ENCODE peak calls at places on chromosomes 3 and 15, in four cellular contexts. X is GM23248, F is GM12865, T is neuronal stem cell. N is an unnamed sample.
A peak's percentile ranks its signal among the peaks of the same experiment; 100 is the strongest.

GRCh38 chr3:142148871-142149860 is at the start of gene TFDP2:
- DNase-seq in T (peak; percentile 92), F (peak; percentile 90), X (peak; percentile 98), N (peak; percentile 94)

GRCh38 chr15:70158309-70158995 is 60.7 kb upstream of the TLE3 start:
- DNase-seq in T (no peak), F (no peak), X (no peak), N (no peak)

GRCh38 chr3:54773251-54773650 is 154.6 kb downstream of the LRTM1 start:
- DNase-seq in F (no peak), X (no peak), T (no peak), N (no peak)

GRCh38 chr3:46544771-46545503 is 21.2 kb downstream of the LRRC2 start:
- DNase-seq in T (no peak), F (no peak), X (no peak), N (no peak)

GRCh38 chr3:112647122-112647521 is 6.2 kb upstream of the CCDC80 start:
- DNase-seq in X (peak; percentile 88), F (no peak), T (no peak), N (no peak)

GRCh38 chr3:54857343-54857742 is 70.5 kb downstream of the LRTM1 start:
- DNase-seq in F (no peak), X (peak; percentile 24), T (no peak), N (no peak)

GRCh38 chr3:124297062-124297980 is 305.4 kb upstream of the ROPN1 start:
- DNase-seq in T (no peak), X (no peak), F (no peak), N (no peak)

GRCh38 chr3:94234177-94234788 is 171.4 kb downstream of the NSUN3 start:
- DNase-seq in T (peak; percentile 11), F (peak; percentile 36), X (peak; percentile 61), N (no peak)

GRCh38 chr3:71991681-71992080 is 206.7 kb upstream of the PROK2 start:
- DNase-seq in F (no peak), X (no peak), T (no peak), N (no peak)

GRCh38 chr15:47339800-47340575 is 377.3 kb upstream of the SEMA6D start:
- DNase-seq in X (no peak), F (no peak), T (no peak), N (no peak)

GRCh38 chr3:1442271-1442670 is 349.4 kb downstream of the CNTN6 start:
- DNase-seq in F (peak; percentile 2), T (no peak), X (no peak), N (no peak)

GRCh38 chr15:79858469-79858868 is 38.3 kb downstream of the MTHFS start:
- DNase-seq in F (no peak), X (peak; percentile 31), T (no peak), N (no peak)

GRCh38 chr3:131217296-131217741 is 164.3 kb upstream of the NUDT16 start:
- DNase-seq in T (no peak), F (no peak), X (no peak), N (no peak)

GRCh38 chr15:20295238-20295811 is 246.3 kb downstream of the GOLGA6L6 start:
- DNase-seq in T (no peak), F (no peak), X (no peak), N (no peak)

GRCh38 chr3:5019411-5020261 is 40.4 kb downstream of the BHLHE40 start:
- DNase-seq in X (peak; percentile 68), T (no peak), F (no peak), N (peak; percentile 56)

GRCh38 chr15:50257206-50257735 is 8.3 kb downstream of the HDC start:
- DNase-seq in T (no peak), F (no peak), X (no peak), N (no peak)

GRCh38 chr3:196236169-196236568 is 19.8 kb downstream of the SLC51A start:
- DNase-seq in X (no peak), F (no peak), T (no peak), N (no peak)

GRCh38 chr3:144522461-144522860 is 550.8 kb downstream of the DIPK2A start:
- DNase-seq in F (no peak), T (no peak), X (no peak), N (no peak)

GRCh38 chr15:39721893-39722292 is 60.7 kb downstream of the FSIP1 start:
- DNase-seq in T (no peak), X (no peak), F (no peak), N (no peak)

GRCh38 chr3:32837789-32838188 is 20.0 kb downstream of the TRIM71 start:
- DNase-seq in T (no peak), F (no peak), X (no peak), N (no peak)

GRCh38 chr3:112894258-112894657 is 47.6 kb upstream of the CD200R1L start:
- DNase-seq in F (no peak), X (peak; percentile 36), T (no peak), N (no peak)

GRCh38 chr15:100060276-100060926 is 281.4 kb downstream of the ADAMTS17 start:
- DNase-seq in F (no peak), X (peak; percentile 7), T (no peak), N (no peak)

GRCh38 chr3:128499724-128500275 is 6.8 kb upstream of the GATA2 start:
- DNase-seq in X (peak; percentile 52), T (no peak), F (no peak), N (no peak)

GRCh38 chr15:68994981-68995753 is 19.3 kb upstream of the NOX5 start:
- DNase-seq in F (no peak), X (no peak), T (no peak), N (no peak)

GRCh38 chr3:16665282-16665741 is 60.1 kb upstream of the DAZL start:
- DNase-seq in F (no peak), X (peak; percentile 56), T (no peak), N (peak; percentile 72)

GRCh38 chr3:189225431-189225830 is 53.7 kb downstream of the TPRG1 start:
- DNase-seq in X (no peak), T (no peak), F (no peak), N (no peak)

GRCh38 chr3:52930748-52931147 is 33.4 kb upstream of the STIMATE start:
- DNase-seq in T (no peak), F (peak; percentile 2), X (no peak), N (no peak)

GRCh38 chr3:33749546-33750215 is 31.6 kb upstream of the CLASP2 start:
- DNase-seq in F (peak; percentile 20), X (peak; percentile 53), T (no peak), N (no peak)

GRCh38 chr3:17432237-17432636 is 310.2 kb downstream of the TBC1D5 start:
- DNase-seq in X (peak; percentile 57), T (no peak), F (no peak), N (no peak)

GRCh38 chr3:196867507-196868296 is at the start of gene SENP5:
- DNase-seq in F (peak; percentile 94), T (peak; percentile 87), X (peak; percentile 97), N (peak; percentile 95)

GRCh38 chr15:42144841-42145375 is 11.5 kb downstream of the PLA2G4F start:
- DNase-seq in X (no peak), F (no peak), T (no peak), N (no peak)

GRCh38 chr15:98803228-98804056 is 155.1 kb downstream of the IGF1R start:
- DNase-seq in X (peak; percentile 73), T (no peak), F (no peak), N (no peak)

GRCh38 chr3:171646357-171647133 is 163.7 kb downstream of the PLD1 start:
- DNase-seq in F (peak; percentile 65), T (peak; percentile 9), X (peak; percentile 76), N (no peak)

GRCh38 chr3:67788396-67788795 is 134.0 kb upstream of the SUCLG2 start:
- DNase-seq in T (no peak), X (no peak), F (no peak), N (no peak)

GRCh38 chr15:77710637-77711036 is 77.9 kb upstream of the LINGO1 start:
- DNase-seq in T (no peak), F (no peak), X (no peak), N (no peak)

GRCh38 chr15:89599021-89599420 is 23.8 kb downstream of the TICRR start:
- DNase-seq in T (no peak), F (no peak), X (peak; percentile 71), N (no peak)

GRCh38 chr15:70722266-70723123 is 40.9 kb downstream of the UACA start:
- DNase-seq in F (peak; percentile 51), T (no peak), X (peak; percentile 76), N (no peak)

GRCh38 chr15:64343841-64344240 is 12.1 kb downstream of the CSNK1G1 start:
- DNase-seq in F (no peak), X (peak; percentile 55), T (no peak), N (no peak)

GRCh38 chr15:64348455-64348854 is 7.5 kb downstream of the CSNK1G1 start:
- DNase-seq in T (no peak), X (peak; percentile 43), F (no peak), N (no peak)

GRCh38 chr15:64343222-64343621 is 12.8 kb downstream of the CSNK1G1 start:
- DNase-seq in F (no peak), T (no peak), X (peak; percentile 70), N (no peak)

GRCh38 chr15:64341961-64342360 is 14.0 kb downstream of the CSNK1G1 start:
- DNase-seq in X (no peak), T (no peak), F (no peak), N (no peak)

GRCh38 chr15:64344651-64345262 is 11.2 kb downstream of the CSNK1G1 start:
- DNase-seq in X (peak; percentile 65), T (no peak), F (no peak), N (no peak)
- H3K4me3 ChIP-seq in X (peak overlapping the region; percentile 49), T (no peak overlapping the region), F (no peak overlapping the region), N (no peak overlapping the region)

GRCh38 chr3:14019459-14019858 is 105.2 kb downstream of the CHCHD4 start:
- DNase-seq in X (peak; percentile 12), F (no peak), T (no peak), N (no peak)

GRCh38 chr3:14016900-14017475 is 107.7 kb downstream of the CHCHD4 start:
- DNase-seq in F (no peak), T (no peak), X (peak; percentile 3), N (peak; percentile 44)
- H3K4me3 ChIP-seq in F (no peak overlapping the region), T (no peak overlapping the region), X (no peak overlapping the region), N (no peak overlapping the region)

GRCh38 chr3:132723551-132723950 is 1.3 kb upstream of the NPHP3 start:
- DNase-seq in X (peak; percentile 58), T (no peak), F (no peak), N (no peak)
- H3K4me3 ChIP-seq in X (peak overlapping the region; percentile 95), T (no peak overlapping the region), F (no peak overlapping the region), N (no peak overlapping the region)

DNA sequence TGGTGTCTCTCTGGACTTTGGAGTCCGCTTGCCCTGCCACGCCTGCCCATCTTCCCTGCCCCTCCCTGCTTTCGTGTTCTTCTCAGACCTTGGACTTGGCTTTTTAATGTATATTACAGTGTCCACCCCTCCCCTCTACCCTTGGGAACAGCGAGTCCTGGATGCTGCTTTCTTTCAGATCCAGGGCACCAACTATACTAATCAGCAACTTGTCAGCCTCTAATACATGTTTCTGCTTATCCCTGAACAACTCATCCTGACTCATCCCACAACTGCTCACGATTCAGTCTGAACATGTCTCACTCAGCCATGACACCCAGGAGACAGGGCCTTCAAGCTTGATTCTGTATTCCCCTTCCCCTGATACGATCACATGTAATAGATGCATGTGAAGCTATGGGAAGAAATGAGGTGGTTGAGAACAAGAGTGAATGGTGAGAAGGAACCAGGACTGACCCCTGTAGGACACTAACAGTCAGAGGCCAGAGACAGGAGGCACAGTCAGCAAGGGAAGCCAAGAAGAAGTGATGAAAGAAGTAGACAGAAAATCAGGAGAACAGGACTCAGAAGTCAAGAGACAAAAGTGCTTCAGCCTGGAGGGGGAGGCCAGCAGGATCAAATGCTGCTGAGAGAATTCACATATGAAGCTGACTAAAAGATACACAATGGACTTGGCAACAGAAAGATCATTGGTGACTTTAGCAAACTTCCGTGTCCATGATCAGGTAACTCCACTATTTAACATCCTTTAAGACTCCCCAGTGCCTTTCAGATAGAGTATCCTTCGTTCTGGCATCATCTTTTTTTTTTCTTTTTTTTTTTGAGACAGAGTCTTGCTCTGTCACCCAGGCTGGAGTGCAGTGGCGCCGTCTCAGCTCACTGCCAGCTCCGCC is 35.4 kb downstream of the BCL2L10 start:
- DNase-seq in T (no peak), F (peak; percentile 72), X (peak; percentile 88), N (peak; percentile 61)
- H3K4me3 ChIP-seq in T (no peak overlapping the region), F (no peak overlapping the region), X (no peak overlapping the region), N (no peak overlapping the region)

N was measured in mucosa of descending colon.